ENCODE peak calls at places on chromosomes 5 and 9, in seven cellular contexts. B is astrocyte, P is cardiac fibroblast, N is kidney epithelial cell, A is foreskin fibroblast, D is GM23338, T is HFF-Myc. I is an unnamed sample.

GRCh38 chr9:130565792-130566191 is 13.6 kb upstream of the FUBP3 start:
- DNase-seq in B (no peak), P (peak; percentile 47), N (no peak), A (no peak), D (no peak), T (no peak), I (no peak)

GRCh38 chr9:80076105-80076504 is 504.3 kb downstream of the TLE4 start:
- DNase-seq in B (no peak), P (no peak), N (no peak), A (peak; percentile 20), D (no peak), T (no peak), I (no peak)

GRCh38 chr5:59124983-59125960 is 542.4 kb downstream of the RAB3C start:
- DNase-seq in B (no peak), P (peak; percentile 12), N (no peak), A (peak; percentile 15), D (peak; percentile 46), T (no peak), I (no peak)

GRCh38 chr9:18473551-18474279 is at the start of gene ADAMTSL1:
- DNase-seq in B (peak; percentile 85), P (peak; percentile 80), N (peak; percentile 47), A (peak; percentile 89), D (peak; percentile 88), T (no peak), I (peak; percentile 77)

GRCh38 chr5:33043598-33043997 is 332.5 kb downstream of the NPR3 start:
- DNase-seq in B (no peak), P (no peak), N (no peak), A (no peak), D (no peak), T (no peak), I (no peak)

GRCh38 chr5:7795311-7795710 is 55.6 kb downstream of the CFAP90 start:
- DNase-seq in B (no peak), P (no peak), N (no peak), A (no peak), D (no peak), T (no peak), I (no peak)

GRCh38 chr9:38389313-38389712 is 3.2 kb upstream of the ALDH1B1 start:
- DNase-seq in B (peak; percentile 64), P (peak; percentile 13), N (no peak), A (no peak), D (no peak), T (no peak), I (no peak)

GRCh38 chr5:128774605-128775004 is 190.7 kb upstream of the SLC27A6 start:
- DNase-seq in B (peak; percentile 95), P (peak; percentile 81), N (no peak), A (no peak), D (no peak), T (no peak), I (no peak)

GRCh38 chr5:109865636-109866035 is 175.9 kb downstream of the MAN2A1 start:
- DNase-seq in B (peak; percentile 100), P (peak; percentile 90), N (peak; percentile 92), A (peak; percentile 91), D (no peak), T (peak; percentile 75), I (peak; percentile 98)

GRCh38 chr9:121541256-121541655 is 41.6 kb upstream of the GGTA1 start:
- DNase-seq in B (no peak), P (no peak), N (no peak), A (no peak), D (no peak), T (no peak), I (no peak)

GRCh38 chr5:594241-594860 is 17.8 kb upstream of the CEP72 start:
- DNase-seq in B (no peak), P (no peak), N (no peak), A (no peak), D (no peak), T (no peak), I (no peak)

GRCh38 chr5:119808474-119808873 is 179.1 kb downstream of the FAM170A start:
- DNase-seq in B (no peak), P (no peak), N (no peak), A (no peak), D (peak; percentile 32), T (no peak), I (no peak)

GRCh38 chr5:22852807-22853670 is at the start of gene CDH12:
- DNase-seq in B (no peak), P (no peak), N (no peak), A (no peak), D (peak; percentile 73), T (no peak), I (no peak)

GRCh38 chr5:9046756-9047481 is 499.0 kb downstream of the SEMA5A start:
- DNase-seq in B (peak; percentile 95), P (peak; percentile 76), N (peak; percentile 91), A (peak; percentile 98), D (no peak), T (peak; percentile 81), I (peak; percentile 83)

GRCh38 chr9:72925126-72925810 is 27.6 kb downstream of the ALDH1A1 start:
- DNase-seq in B (no peak), P (peak; percentile 87), N (no peak), A (no peak), D (no peak), T (no peak), I (no peak)

GRCh38 chr5:114362197-114362976 is 517 bp downstream of the KCNN2 start:
- DNase-seq in B (peak; percentile 14), P (peak; percentile 1), N (no peak), A (peak; percentile 66), D (peak; percentile 68), T (no peak), I (no peak)

DNA sequence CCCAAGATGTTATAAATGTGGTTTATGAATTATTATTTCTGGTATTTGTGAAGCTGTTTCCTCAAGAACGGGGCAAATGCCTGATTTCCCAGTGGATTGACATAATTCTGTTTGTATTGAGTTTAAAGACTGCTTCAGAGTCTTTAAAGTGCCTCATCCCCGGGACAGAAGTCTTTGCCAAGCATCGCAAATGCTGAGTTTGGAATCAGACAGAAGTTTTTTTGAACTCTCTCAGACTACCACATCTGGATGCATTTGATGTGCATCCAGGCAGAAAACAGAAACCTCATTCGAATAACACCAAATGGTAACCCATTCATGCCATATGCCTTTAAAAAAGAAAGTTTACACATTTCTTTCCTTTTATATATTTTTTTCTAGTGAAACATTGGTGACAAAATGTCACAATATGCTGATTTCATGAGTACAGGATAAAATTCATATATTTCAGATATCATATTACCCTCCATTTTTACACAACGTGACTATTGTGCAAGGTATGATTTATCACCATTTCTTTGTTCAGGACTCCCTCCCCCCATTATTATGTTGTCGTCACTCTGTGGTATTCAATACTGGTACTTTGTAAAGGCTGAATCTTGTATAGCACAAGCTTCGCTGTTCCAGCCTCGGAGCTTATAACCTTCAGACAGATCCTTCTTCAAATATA is 91.1 kb downstream of the ZNF608 start:
- DNase-seq in B (peak; percentile 72), P (peak; percentile 52), N (no peak), A (peak; percentile 82), D (no peak), T (no peak), I (no peak)
- H3K4me3 ChIP-seq in B (peak overlapping the region; percentile 30), P (no peak overlapping the region), N (no peak overlapping the region), A (peak overlapping the region; percentile 27), D (no peak overlapping the region), T (no peak overlapping the region), I (peak overlapping the region; percentile 10)

DNA sequence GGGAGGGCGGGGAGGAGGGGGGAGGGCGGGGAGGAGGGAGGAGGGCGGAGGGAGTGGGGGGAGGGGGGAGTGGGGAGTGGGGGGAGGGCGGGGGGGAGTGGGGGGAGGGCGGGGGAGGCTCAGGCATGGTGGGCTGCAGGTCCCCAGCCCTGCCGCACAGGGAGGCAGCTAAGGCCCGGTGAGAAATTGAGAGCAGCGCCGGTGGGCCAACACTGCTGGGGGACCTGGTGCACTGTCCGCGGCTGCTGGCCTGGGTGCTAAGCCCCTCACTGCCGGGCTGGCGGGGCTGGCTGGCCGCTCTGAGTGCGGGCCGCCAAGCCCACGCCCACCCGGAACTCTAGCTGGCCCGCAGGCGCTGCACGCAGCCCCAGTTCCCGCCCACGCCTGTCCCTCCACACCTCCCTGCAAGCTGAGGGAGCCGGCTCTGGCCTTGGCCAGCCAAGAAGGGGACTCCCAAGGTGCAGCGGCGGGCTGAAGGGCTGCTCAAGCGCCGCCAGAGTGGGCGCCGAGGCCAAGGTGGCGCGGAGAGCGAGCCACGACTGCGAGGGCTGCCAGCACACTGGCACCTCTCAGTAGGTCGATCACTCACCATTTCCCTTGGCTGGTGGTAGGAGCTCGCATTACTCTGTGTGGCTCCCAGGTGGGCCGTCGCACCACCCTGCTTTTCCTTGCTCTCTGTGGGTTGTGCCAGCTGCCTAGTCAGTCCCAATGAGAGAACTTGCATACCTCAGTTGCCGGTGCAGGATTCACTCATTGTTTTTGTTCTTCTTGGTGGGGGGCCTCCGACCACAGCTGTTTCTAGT is 160.2 kb downstream of the CNTLN start:
- DNase-seq in B (no peak), P (no peak), N (no peak), A (no peak), D (peak; percentile 3), T (no peak), I (no peak)
- H3K4me3 ChIP-seq in B (no peak overlapping the region), P (no peak overlapping the region), N (no peak overlapping the region), A (no peak overlapping the region), D (no peak overlapping the region), T (no peak overlapping the region), I (no peak overlapping the region)

GRCh38 chr5:55691265-55692105 is 20.6 kb downstream of the SLC38A9 start:
- DNase-seq in B (peak; percentile 27), P (peak; percentile 77), N (no peak), A (peak; percentile 62), D (peak; percentile 50), T (no peak), I (no peak)
- H3K4me3 ChIP-seq in B (no peak overlapping the region), P (no peak overlapping the region), N (no peak overlapping the region), A (no peak overlapping the region), D (no peak overlapping the region), T (no peak overlapping the region), I (no peak overlapping the region)

DNA sequence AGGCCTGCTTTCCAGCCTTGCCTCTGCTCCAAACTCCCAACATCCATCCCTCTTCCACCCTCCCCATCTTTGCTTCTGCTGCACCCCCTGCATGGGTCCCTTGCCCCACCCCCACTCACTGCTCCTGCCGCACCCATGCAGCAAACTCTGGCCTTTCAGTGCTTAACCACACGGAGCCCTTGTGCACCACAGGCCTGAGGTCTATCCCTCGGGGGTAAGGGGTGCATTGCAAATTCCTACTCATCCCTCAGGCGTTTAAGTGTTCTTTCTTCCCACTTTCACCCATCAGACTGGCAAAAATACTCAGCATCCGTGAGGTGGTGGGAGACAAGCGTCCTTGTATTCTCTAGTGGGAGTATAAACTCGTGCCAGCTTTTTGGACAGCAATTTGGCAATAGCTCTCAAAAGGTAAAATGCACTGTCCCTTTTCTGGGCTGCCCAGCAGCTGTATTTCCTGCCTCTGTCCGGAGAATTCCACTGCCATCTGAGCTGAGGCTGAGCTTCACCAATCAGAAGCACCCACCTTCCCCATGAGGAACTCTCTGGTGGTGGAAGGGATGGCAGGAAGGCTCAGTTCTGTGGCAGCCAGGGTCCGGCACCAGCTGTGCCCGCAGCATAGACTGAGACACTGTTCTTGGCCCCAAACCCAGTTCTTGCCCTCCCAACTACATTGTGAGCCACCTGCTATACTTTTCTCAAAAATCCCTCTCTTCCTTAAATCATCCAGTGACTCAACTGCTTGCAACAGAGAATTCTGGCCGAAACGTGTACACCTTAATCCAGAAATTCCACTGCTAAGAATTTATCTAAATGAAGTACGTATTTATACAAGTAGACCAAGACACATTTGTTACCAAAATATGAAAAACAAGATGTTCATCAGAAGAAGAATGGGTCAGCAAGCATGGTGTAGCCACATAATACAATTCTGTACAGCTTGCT is 15.0 kb downstream of the PSMB7 start:
- DNase-seq in B (no peak), P (no peak), N (no peak), A (peak; percentile 47), D (no peak), T (no peak), I (peak; percentile 24)
- H3K4me3 ChIP-seq in B (no peak overlapping the region), P (no peak overlapping the region), N (no peak overlapping the region), A (no peak overlapping the region), D (no peak overlapping the region), T (peak overlapping the region; percentile 1), I (peak overlapping the region; percentile 0)

I was measured in skeletal muscle cell.